ENCODE peak calls at places on chromosomes 2 and 18, in four cellular contexts. I, P, D and T are unnamed samples.
A peak's percentile ranks its signal among the peaks of the same experiment; 100 is the strongest.

GRCh38 chr2:124607679-124608078 is 582.6 kb downstream of the CNTNAP5 start:
- DNase-seq in P (peak; percentile 23), I (no peak), D (no peak), T (no peak)

GRCh38 chr2:199384043-199384442 is 73.7 kb downstream of the SATB2 start:
- DNase-seq in D (no peak), P (no peak), I (no peak), T (no peak)

GRCh38 chr2:171837736-171838135 is 56.3 kb downstream of the SLC25A12 start:
- DNase-seq in I (no peak), D (no peak), P (peak; percentile 41), T (no peak)

GRCh38 chr18:46302866-46303485 is 198.8 kb downstream of the HAUS1 start:
- DNase-seq in P (no peak), D (no peak), I (peak; percentile 48), T (no peak)

GRCh38 chr2:241982711-241983570 is 113.4 kb downstream of the RTP5 start:
- DNase-seq in I (peak; percentile 64), D (no peak), P (no peak), T (no peak)

GRCh38 chr2:7844414-7844961 is 837.4 kb upstream of the ID2 start:
- DNase-seq in I (no peak), D (no peak), P (no peak), T (no peak)

GRCh38 chr2:202479090-202479489 is 103.0 kb downstream of the BMPR2 start:
- DNase-seq in I (no peak), P (no peak), D (no peak), T (no peak)

GRCh38 chr2:206521115-206521514 is 77.8 kb downstream of the ADAM23 start:
- DNase-seq in P (no peak), D (no peak), I (no peak), T (no peak)

GRCh38 chr2:233471291-233472035 is 95.1 kb downstream of the USP40 start:
- DNase-seq in I (no peak), P (no peak), D (no peak), T (no peak)

GRCh38 chr18:10705786-10706185 is 180.0 kb downstream of the NAPG start:
- DNase-seq in P (peak; percentile 77), D (no peak), I (no peak), T (no peak)

GRCh38 chr2:178211460-178211859 is 17.1 kb downstream of the OSBPL6 start:
- DNase-seq in D (no peak), I (no peak), P (no peak), T (no peak)

GRCh38 chr2:3379339-3379646 is 201 bp upstream of the TRAPPC12 start:
- DNase-seq in I (no peak), P (no peak), D (no peak), T (no peak)

GRCh38 chr2:147636238-147636887 is 208.5 kb upstream of the ACVR2A start:
- DNase-seq in D (no peak), P (no peak), I (no peak), T (peak; percentile 6)

GRCh38 chr2:235255716-235256115 is 238.1 kb upstream of the AGAP1 start:
- DNase-seq in D (no peak), I (no peak), P (no peak), T (no peak)

GRCh38 chr2:237223208-237223861 is 137.6 kb downstream of the COPS8 start:
- DNase-seq in D (peak; percentile 81), I (no peak), P (no peak), T (peak; percentile 37)

GRCh38 chr2:118808429-118808809 is 39.0 kb downstream of the EN1 start:
- DNase-seq in D (no peak), I (no peak), P (no peak), T (no peak)

GRCh38 chr2:188495990-188496431 is 204.3 kb downstream of the GULP1 start:
- DNase-seq in P (no peak), I (no peak), D (no peak), T (no peak)

GRCh38 chr2:96386470-96386869 is 50.9 kb downstream of the NCAPH start:
- DNase-seq in I (no peak), P (no peak), D (no peak), T (no peak)

GRCh38 chr2:227033471-227034148 is 130.4 kb downstream of the COL4A4 start:
- DNase-seq in D (peak; percentile 55), I (peak; percentile 76), P (peak; percentile 43), T (peak; percentile 23)

GRCh38 chr18:74139888-74140287 is 7.7 kb downstream of the FBXO15 start:
- DNase-seq in P (no peak), I (no peak), D (no peak), T (no peak)

GRCh38 chr18:40404284-40404683 is 1550.8 kb upstream of the PIK3C3 start:
- DNase-seq in P (no peak), D (no peak), I (no peak), T (no peak)

GRCh38 chr2:219207254-219207883 is 787 bp downstream of the ZFAND2B start:
- DNase-seq in D (no peak), P (no peak), I (peak; percentile 77), T (no peak)

GRCh38 chr2:219210572-219211362 is 4.2 kb downstream of the ZFAND2B start:
- DNase-seq in D (no peak), I (no peak), P (no peak), T (no peak)

GRCh38 chr2:219207884-219208740 is 1.5 kb downstream of the ZFAND2B start:
- DNase-seq in I (peak; percentile 71), P (peak; percentile 90), D (peak; percentile 39), T (no peak)

GRCh38 chr2:219209236-219209635 is 2.7 kb downstream of the ZFAND2B start:
- DNase-seq in D (no peak), I (peak; percentile 76), P (no peak), T (no peak)

GRCh38 chr2:219209818-219210571 is 3.4 kb downstream of the ZFAND2B start:
- DNase-seq in D (no peak), P (no peak), I (peak; percentile 67), T (no peak)
- TF ChIP-seq POLR2A in D (no peak), P (no peak), I (no peak), T (no peak)

GRCh38 chr2:238427435-238428162 is 872 bp downstream of the ASB1 start:
- DNase-seq in I (peak; percentile 88), D (no peak), P (no peak), T (no peak)

GRCh38 chr2:238425979-238426567 is 654 bp upstream of the ASB1 start:
- DNase-seq in D (peak; percentile 50), P (peak; percentile 57), I (peak; percentile 88), T (peak; percentile 88)

GRCh38 chr2:238428866-238429265 is 2.1 kb downstream of the ASB1 start:
- DNase-seq in I (no peak), D (no peak), P (no peak), T (no peak)

GRCh38 chr2:238425505-238425978 is 1.2 kb upstream of the ASB1 start:
- DNase-seq in I (no peak), D (no peak), P (no peak), T (no peak)

GRCh38 chr2:238426568-238427434 is at the start of gene ASB1:
- DNase-seq in P (peak; percentile 73), I (peak; percentile 96), D (peak; percentile 76), T (peak; percentile 69)
- TF ChIP-seq POLR2A in P (peak; percentile 90), I (peak; percentile 18), D (peak; percentile 46), T (peak; percentile 39)

DNA sequence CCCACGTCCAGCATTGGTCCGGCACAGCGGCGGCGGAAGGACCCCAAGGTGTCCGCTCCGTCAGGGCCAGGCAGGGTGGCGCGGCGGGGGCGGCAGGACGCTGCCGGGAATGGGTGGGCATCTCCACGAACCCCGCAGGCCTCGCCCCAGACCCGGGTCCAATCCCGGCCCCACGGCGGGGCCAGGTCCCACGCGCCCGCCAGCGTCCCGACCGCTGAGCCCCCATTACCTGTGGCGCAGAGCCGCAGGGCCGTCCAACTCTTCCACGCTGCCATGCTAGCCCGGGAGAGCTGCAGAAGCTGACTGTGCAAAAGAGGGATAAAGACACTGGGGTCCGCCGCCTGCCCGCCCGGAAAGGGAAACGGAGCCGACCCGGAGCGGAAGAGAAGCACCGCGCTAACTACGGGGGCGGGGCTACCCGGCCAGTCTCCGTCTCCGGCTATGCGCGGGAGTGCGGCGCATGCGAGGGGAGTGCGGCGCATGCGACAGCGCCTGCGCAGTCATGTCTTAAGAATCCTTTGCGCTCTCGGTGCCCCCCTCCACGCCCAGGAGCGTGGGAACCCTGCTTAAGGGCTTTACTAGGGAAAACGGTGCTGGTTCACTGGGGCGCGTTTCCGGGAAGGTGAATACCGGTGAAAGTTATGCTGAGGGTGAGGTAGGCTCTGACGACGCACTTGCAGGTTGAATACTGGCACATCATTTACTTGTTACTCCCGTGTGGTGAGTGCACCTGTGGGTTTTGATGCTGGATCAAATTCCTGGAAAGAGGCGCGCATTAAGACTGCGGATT is at the start of gene TMX3:
- DNase-seq in D (peak; percentile 92), P (peak; percentile 89), I (peak; percentile 98), T (peak; percentile 68)
- TF ChIP-seq POLR2A in D (peak; percentile 35), P (peak; percentile 59), I (peak; percentile 32), T (peak; percentile 48)

GRCh38 chr2:175308005-175308404 is 126.5 kb upstream of the ATP5MC3 start:
- DNase-seq in I (no peak), D (no peak), P (no peak), T (no peak)
- TF ChIP-seq POLR2A in I (no peak), D (no peak), P (no peak), T (no peak)

GRCh38 chr2:50335433-50335832 is 696.5 kb downstream of the NRXN1 start:
- DNase-seq in P (no peak), D (no peak), I (no peak), T (no peak)

GRCh38 chr2:50328680-50329079 is 703.3 kb downstream of the NRXN1 start:
- DNase-seq in P (no peak), I (no peak), D (no peak), T (no peak)

GRCh38 chr2:50335852-50336251 is 696.1 kb downstream of the NRXN1 start:
- DNase-seq in I (no peak), D (no peak), P (no peak), T (no peak)

GRCh38 chr2:50333501-50334228 is 698.3 kb downstream of the NRXN1 start:
- DNase-seq in P (no peak), I (no peak), D (no peak), T (no peak)
- TF ChIP-seq POLR2A in P (no peak), I (no peak), D (no peak), T (no peak)

DNA sequence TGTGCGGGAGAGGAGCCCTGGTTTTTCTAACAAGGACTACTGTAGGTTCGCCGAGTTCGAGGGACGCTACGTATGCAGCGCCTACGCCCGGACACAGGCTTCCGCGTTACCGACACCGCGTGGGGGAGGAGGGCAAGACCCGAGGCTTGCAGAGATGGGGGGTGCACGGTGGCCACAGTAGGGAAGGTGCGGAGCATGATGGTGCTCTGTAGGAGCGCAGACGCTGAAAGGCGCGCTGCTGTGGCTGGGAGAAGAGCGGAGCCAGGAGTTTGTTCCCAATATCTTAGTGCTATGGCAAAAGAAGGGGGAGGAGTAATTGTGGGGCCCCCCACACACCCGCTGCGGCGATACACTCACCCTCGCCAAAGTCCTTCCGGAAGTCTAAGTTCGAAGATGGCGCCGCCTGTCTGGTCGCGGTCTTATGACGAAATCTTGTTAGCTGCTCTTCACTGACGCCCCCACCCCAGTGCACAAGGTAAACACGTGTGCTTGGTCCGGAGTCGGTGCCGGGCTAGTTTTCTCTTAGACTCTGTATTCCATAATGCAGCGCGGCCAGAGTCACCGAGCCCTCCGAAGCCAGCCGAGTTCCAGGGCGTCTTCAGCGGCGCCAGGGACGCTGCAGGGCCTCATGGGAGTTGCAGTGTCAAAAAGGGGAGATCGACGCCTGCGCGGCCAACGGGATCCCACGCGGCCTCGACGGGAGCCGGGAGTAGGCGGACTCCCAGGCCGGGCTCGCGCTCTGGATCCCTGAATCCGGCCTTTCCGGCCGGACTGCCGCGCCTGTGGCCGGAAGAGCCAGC is at the start of gene GTF3C2:
- DNase-seq in I (peak; percentile 97), D (peak; percentile 99), P (peak; percentile 99), T (peak; percentile 89)
- TF ChIP-seq POLR2A in I (no peak), D (peak; percentile 50), P (peak; percentile 60), T (no peak)